ENCODE peak calls at places on chromosomes 1 and 21, in seven cellular contexts. One of them, this sample, is unnamed.

GRCh38 chr1:14439015-14439414 is 159.5 kb upstream of the KAZN start:
- DNase-seq in suprapubic skin: no peak
- DNase-seq in body of pancreas: no peak
- DNase-seq in A549: no peak
- DNase-seq in tibial nerve: no peak
- DNase-seq in prostate gland: no peak
- DNase-seq in H54: no peak
- DNase-seq in this sample: no peak

GRCh38 chr1:174911626-174912025 is 88.1 kb upstream of the CACYBP start:
- DNase-seq in suprapubic skin: no peak
- DNase-seq in body of pancreas: no peak
- DNase-seq in A549: no peak
- DNase-seq in tibial nerve: no peak
- DNase-seq in prostate gland: no peak
- DNase-seq in H54: no peak
- DNase-seq in this sample: no peak

GRCh38 chr1:203669739-203670138 is 43.1 kb downstream of the ATP2B4 start:
- DNase-seq in suprapubic skin: no peak
- DNase-seq in body of pancreas: no peak
- DNase-seq in A549: peak; percentile 44
- DNase-seq in tibial nerve: no peak
- DNase-seq in prostate gland: no peak
- DNase-seq in H54: peak; percentile 65
- DNase-seq in this sample: no peak

GRCh38 chr1:26289158-26290059 is 9.5 kb downstream of the SH3BGRL3 start:
- DNase-seq in suprapubic skin: peak; percentile 81
- DNase-seq in body of pancreas: no peak
- DNase-seq in A549: no peak
- DNase-seq in tibial nerve: no peak
- DNase-seq in prostate gland: no peak
- DNase-seq in H54: no peak
- DNase-seq in this sample: peak; percentile 57

GRCh38 chr1:166975361-166976129 is at the start of gene ILDR2:
- DNase-seq in suprapubic skin: no peak
- DNase-seq in body of pancreas: peak; percentile 57
- DNase-seq in A549: peak; percentile 28
- DNase-seq in tibial nerve: peak; percentile 7
- DNase-seq in prostate gland: peak; percentile 41
- DNase-seq in H54: no peak
- DNase-seq in this sample: peak; percentile 43

GRCh38 chr1:201461783-201462441 is 7.1 kb downstream of the PHLDA3 start:
- DNase-seq in suprapubic skin: peak; percentile 92
- DNase-seq in body of pancreas: peak; percentile 22
- DNase-seq in A549: peak; percentile 91
- DNase-seq in tibial nerve: peak; percentile 77
- DNase-seq in prostate gland: peak; percentile 84
- DNase-seq in H54: peak; percentile 91
- DNase-seq in this sample: no peak

GRCh38 chr1:205237526-205238484 is 10.1 kb downstream of the TMCC2 start:
- DNase-seq in suprapubic skin: no peak
- DNase-seq in body of pancreas: no peak
- DNase-seq in A549: no peak
- DNase-seq in tibial nerve: no peak
- DNase-seq in prostate gland: no peak
- DNase-seq in H54: no peak
- DNase-seq in this sample: peak; percentile 90

GRCh38 chr1:61056674-61057439 is 25.5 kb upstream of the NFIA start:
- DNase-seq in suprapubic skin: no peak
- DNase-seq in body of pancreas: peak; percentile 77
- DNase-seq in A549: no peak
- DNase-seq in tibial nerve: peak; percentile 59
- DNase-seq in prostate gland: peak; percentile 57
- DNase-seq in H54: no peak
- DNase-seq in this sample: peak; percentile 79

GRCh38 chr21:45766501-45766900 is 123.0 kb downstream of the PCBP3 start:
- DNase-seq in suprapubic skin: no peak
- DNase-seq in body of pancreas: no peak
- DNase-seq in A549: no peak
- DNase-seq in tibial nerve: no peak
- DNase-seq in prostate gland: no peak
- DNase-seq in H54: no peak
- DNase-seq in this sample: no peak

GRCh38 chr1:9591669-9592509 is 3.2 kb downstream of the TMEM201 start:
- DNase-seq in suprapubic skin: no peak
- DNase-seq in body of pancreas: no peak
- DNase-seq in A549: no peak
- DNase-seq in tibial nerve: no peak
- DNase-seq in prostate gland: no peak
- DNase-seq in H54: no peak
- DNase-seq in this sample: no peak

GRCh38 chr1:9835758-9836631 is 12.2 kb upstream of the CLSTN1 start:
- DNase-seq in suprapubic skin: no peak
- DNase-seq in body of pancreas: no peak
- DNase-seq in A549: no peak
- DNase-seq in tibial nerve: no peak
- DNase-seq in prostate gland: peak; percentile 93
- DNase-seq in H54: no peak
- DNase-seq in this sample: no peak

GRCh38 chr1:229973297-229973612 is 93.8 kb upstream of the GALNT2 start:
- DNase-seq in suprapubic skin: no peak
- DNase-seq in body of pancreas: no peak
- DNase-seq in A549: no peak
- DNase-seq in tibial nerve: no peak
- DNase-seq in prostate gland: no peak
- DNase-seq in H54: no peak
- DNase-seq in this sample: no peak

GRCh38 chr1:60920561-60920960 is 161.8 kb upstream of the NFIA start:
- DNase-seq in suprapubic skin: no peak
- DNase-seq in body of pancreas: no peak
- DNase-seq in A549: no peak
- DNase-seq in tibial nerve: no peak
- DNase-seq in prostate gland: no peak
- DNase-seq in H54: no peak
- DNase-seq in this sample: no peak

GRCh38 chr1:201213926-201214325 is 23.3 kb downstream of the IGFN1 start:
- DNase-seq in suprapubic skin: peak; percentile 41
- DNase-seq in body of pancreas: peak; percentile 4
- DNase-seq in A549: no peak
- DNase-seq in tibial nerve: no peak
- DNase-seq in prostate gland: no peak
- DNase-seq in H54: no peak
- DNase-seq in this sample: no peak

GRCh38 chr1:87497804-87498203 is 169.1 kb downstream of the LMO4 start:
- DNase-seq in suprapubic skin: no peak
- DNase-seq in body of pancreas: no peak
- DNase-seq in A549: no peak
- DNase-seq in tibial nerve: no peak
- DNase-seq in prostate gland: no peak
- DNase-seq in H54: no peak
- DNase-seq in this sample: no peak

GRCh38 chr21:36010801-36011200 is 49.5 kb downstream of the SETD4 start:
- DNase-seq in suprapubic skin: no peak
- DNase-seq in body of pancreas: no peak
- DNase-seq in A549: no peak
- DNase-seq in tibial nerve: no peak
- DNase-seq in prostate gland: no peak
- DNase-seq in H54: no peak
- DNase-seq in this sample: no peak

GRCh38 chr1:38724160-38725131 is 135.1 kb downstream of the RRAGC start:
- DNase-seq in suprapubic skin: no peak
- DNase-seq in body of pancreas: no peak
- DNase-seq in A549: no peak
- DNase-seq in tibial nerve: no peak
- DNase-seq in prostate gland: no peak
- DNase-seq in H54: no peak
- DNase-seq in this sample: no peak

GRCh38 chr1:85818371-85818770 is 110.1 kb upstream of the ZNHIT6 start:
- DNase-seq in suprapubic skin: no peak
- DNase-seq in body of pancreas: no peak
- DNase-seq in A549: no peak
- DNase-seq in tibial nerve: no peak
- DNase-seq in prostate gland: peak; percentile 43
- DNase-seq in H54: no peak
- DNase-seq in this sample: no peak

GRCh38 chr1:23593556-23594148 is 34.4 kb upstream of the ID3 start:
- DNase-seq in suprapubic skin: no peak
- DNase-seq in body of pancreas: peak; percentile 77
- DNase-seq in A549: peak; percentile 40
- DNase-seq in tibial nerve: no peak
- DNase-seq in prostate gland: peak; percentile 25
- DNase-seq in H54: peak; percentile 23
- DNase-seq in this sample: no peak

GRCh38 chr1:228921473-228921872 is 186.2 kb downstream of the RHOU start:
- DNase-seq in suprapubic skin: no peak
- DNase-seq in body of pancreas: no peak
- DNase-seq in A549: no peak
- DNase-seq in tibial nerve: no peak
- DNase-seq in prostate gland: peak; percentile 13
- DNase-seq in H54: no peak
- DNase-seq in this sample: no peak

GRCh38 chr1:31580891-31581603 is 4.7 kb downstream of the TINAGL1 start:
- DNase-seq in suprapubic skin: no peak
- DNase-seq in body of pancreas: no peak
- DNase-seq in A549: no peak
- DNase-seq in tibial nerve: no peak
- DNase-seq in prostate gland: no peak
- DNase-seq in H54: no peak
- DNase-seq in this sample: no peak

GRCh38 chr1:86441581-86441980 is 17.6 kb downstream of the CLCA2 start:
- DNase-seq in suprapubic skin: no peak
- DNase-seq in body of pancreas: no peak
- DNase-seq in A549: no peak
- DNase-seq in tibial nerve: no peak
- DNase-seq in prostate gland: no peak
- DNase-seq in H54: no peak
- DNase-seq in this sample: no peak

GRCh38 chr1:55400560-55400959 is 185.4 kb upstream of the USP24 start:
- DNase-seq in suprapubic skin: no peak
- DNase-seq in body of pancreas: no peak
- DNase-seq in A549: no peak
- DNase-seq in tibial nerve: no peak
- DNase-seq in prostate gland: no peak
- DNase-seq in H54: no peak
- DNase-seq in this sample: no peak

GRCh38 chr1:113123737-113124136 is 50.7 kb downstream of the LRIG2 start:
- DNase-seq in suprapubic skin: no peak
- DNase-seq in body of pancreas: no peak
- DNase-seq in A549: no peak
- DNase-seq in tibial nerve: no peak
- DNase-seq in prostate gland: no peak
- DNase-seq in H54: no peak
- DNase-seq in this sample: no peak

GRCh38 chr1:6162773-6163172 is 17.3 kb downstream of the CHD5 start:
- DNase-seq in suprapubic skin: no peak
- DNase-seq in body of pancreas: no peak
- DNase-seq in A549: peak; percentile 47
- DNase-seq in tibial nerve: no peak
- DNase-seq in prostate gland: no peak
- DNase-seq in H54: no peak
- DNase-seq in this sample: no peak

GRCh38 chr1:164619006-164619784 is 60.2 kb downstream of the PBX1 start:
- DNase-seq in suprapubic skin: no peak
- DNase-seq in body of pancreas: no peak
- DNase-seq in A549: no peak
- DNase-seq in tibial nerve: no peak
- DNase-seq in prostate gland: no peak
- DNase-seq in H54: no peak
- DNase-seq in this sample: no peak
- TF ChIP-seq POLR2A in suprapubic skin: no peak
- TF ChIP-seq POLR2A in body of pancreas: no peak
- TF ChIP-seq POLR2A in A549: no peak
- TF ChIP-seq POLR2A in tibial nerve: no peak
- TF ChIP-seq POLR2A in prostate gland: no peak
- TF ChIP-seq POLR2A in H54: no peak
- TF ChIP-seq POLR2A in this sample: no peak

GRCh38 chr1:89822109-89822962 is 1.5 kb downstream of the LRRC8D start:
- DNase-seq in suprapubic skin: no peak
- DNase-seq in body of pancreas: no peak
- DNase-seq in A549: peak; percentile 23
- DNase-seq in tibial nerve: no peak
- DNase-seq in prostate gland: no peak
- DNase-seq in H54: no peak
- DNase-seq in this sample: peak; percentile 72
- TF ChIP-seq POLR2A in suprapubic skin: no peak
- TF ChIP-seq POLR2A in body of pancreas: no peak
- TF ChIP-seq POLR2A in A549: no peak
- TF ChIP-seq POLR2A in tibial nerve: no peak
- TF ChIP-seq POLR2A in prostate gland: no peak
- TF ChIP-seq POLR2A in H54: no peak
- TF ChIP-seq POLR2A in this sample: no peak

DNA sequence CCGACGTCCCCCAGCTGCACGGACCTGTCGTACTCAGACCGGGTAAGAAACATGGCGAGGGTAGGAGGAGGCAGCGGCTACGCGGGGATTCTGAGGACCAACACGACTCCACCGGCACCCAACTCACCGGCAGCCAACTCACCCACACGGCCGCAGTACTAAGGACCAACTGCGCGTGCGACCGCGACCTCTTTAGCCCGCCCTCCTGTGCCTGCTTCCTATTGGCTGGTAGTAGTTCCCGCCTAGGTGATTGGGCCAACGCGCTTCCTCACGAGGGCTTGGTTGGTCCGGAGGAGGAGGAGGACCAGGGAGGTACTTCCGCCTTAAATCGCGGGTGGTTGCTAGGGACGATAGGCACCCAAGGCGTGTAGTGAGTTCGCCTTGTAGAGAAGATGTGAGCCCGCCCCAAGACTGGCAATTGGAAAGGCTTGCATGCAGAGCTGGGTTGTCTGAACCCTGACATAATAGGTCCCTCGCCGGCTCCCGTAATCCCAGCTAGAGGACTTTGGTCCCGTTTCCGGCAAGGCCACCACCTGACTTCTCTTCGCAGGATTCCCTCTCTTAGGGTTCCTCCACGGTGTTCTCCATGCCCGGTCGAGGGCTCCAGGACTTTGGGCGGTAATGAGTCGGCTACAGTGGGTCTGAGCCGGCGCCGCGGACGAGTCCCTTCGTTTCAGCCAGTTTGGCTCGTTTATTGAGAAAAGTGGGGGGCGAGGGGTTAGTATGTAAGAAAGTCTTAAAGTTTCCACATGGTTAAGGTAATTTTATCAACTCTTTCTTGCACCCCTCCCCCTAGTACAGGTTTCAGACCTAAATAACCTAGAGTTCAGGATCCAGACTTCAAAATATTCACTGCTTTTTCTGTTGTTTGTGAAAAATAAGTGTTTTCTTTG is at the start of gene PSMA5:
- DNase-seq in suprapubic skin: peak; percentile 99
- DNase-seq in body of pancreas: peak; percentile 96
- DNase-seq in A549: peak; percentile 81
- DNase-seq in tibial nerve: peak; percentile 95
- DNase-seq in prostate gland: peak; percentile 98
- DNase-seq in H54: peak; percentile 87
- DNase-seq in this sample: peak; percentile 99
- TF ChIP-seq POLR2A in suprapubic skin: no peak
- TF ChIP-seq POLR2A in body of pancreas: peak; percentile 62
- TF ChIP-seq POLR2A in A549: peak; percentile 84
- TF ChIP-seq POLR2A in tibial nerve: peak; percentile 67
- TF ChIP-seq POLR2A in prostate gland: peak; percentile 68
- TF ChIP-seq POLR2A in H54: peak; percentile 90
- TF ChIP-seq POLR2A in this sample: peak; percentile 96

GRCh38 chr1:111214884-111215283 is 12.6 kb upstream of the CHI3L2 start:
- DNase-seq in suprapubic skin: no peak
- DNase-seq in body of pancreas: no peak
- DNase-seq in A549: no peak
- DNase-seq in tibial nerve: no peak
- DNase-seq in prostate gland: no peak
- DNase-seq in H54: no peak
- DNase-seq in this sample: no peak
- TF ChIP-seq POLR2A in suprapubic skin: no peak
- TF ChIP-seq POLR2A in body of pancreas: no peak
- TF ChIP-seq POLR2A in A549: no peak
- TF ChIP-seq POLR2A in tibial nerve: no peak
- TF ChIP-seq POLR2A in prostate gland: no peak
- TF ChIP-seq POLR2A in H54: no peak
- TF ChIP-seq POLR2A in this sample: no peak